ENCODE peak calls at places on chromosomes 5 and 9, in ten cellular contexts. M is ELR, N is NCI-H1092, I is small intestine, T is psoas muscle, L is neuronal stem cell, D is mesothelial cell of epicardium, Q is HT1080, B is WERI-Rb-1, P is BE2C. Y is an unnamed sample.

GRCh38 chr5:167639213-167639612 is 652.2 kb upstream of the WWC1 start:
- DNase-seq in Q (peak), I (no peak), T (no peak), P (no peak), L (no peak), N (no peak), M (peak), D (no peak), B (no peak), Y (no peak)

GRCh38 chr5:180605554-180606214 is 14.4 kb upstream of the SCGB3A1 start:
- DNase-seq in N (peak), T (peak), L (no peak), Q (peak), D (no peak), P (peak), I (peak), B (peak), M (peak), Y (no peak)

GRCh38 chr5:96037128-96037527 is 75.5 kb upstream of the ELL2 start:
- DNase-seq in Q (peak), D (no peak), P (no peak), T (no peak), M (peak), N (no peak), B (no peak), L (no peak), I (no peak), Y (no peak)

GRCh38 chr9:19992556-19992955 is 203.7 kb upstream of the SLC24A2 start:
- DNase-seq in T (no peak), D (no peak), L (no peak), Q (peak), N (no peak), M (peak), B (peak), I (no peak), P (no peak), Y (no peak)

GRCh38 chr5:133831506-133832224 is 136.8 kb downstream of the C5orf15 start:
- DNase-seq in Q (peak), P (no peak), N (no peak), D (no peak), I (peak), L (no peak), T (no peak), M (peak), B (no peak), Y (no peak)

GRCh38 chr5:147819371-147819770 is 12.1 kb downstream of the SPINK1 start:
- DNase-seq in M (no peak), L (no peak), T (no peak), I (no peak), N (no peak), Q (no peak), B (no peak), D (no peak), P (no peak), Y (no peak)

GRCh38 chr9:35629597-35629996 is 11.4 kb upstream of the CD72 start:
- DNase-seq in Q (no peak), N (no peak), I (no peak), D (no peak), T (no peak), B (no peak), L (no peak), P (no peak), M (no peak), Y (no peak)

GRCh38 chr9:121472361-121472910 is 27.2 kb downstream of the GGTA1 start:
- DNase-seq in P (no peak), T (no peak), L (no peak), D (no peak), Q (no peak), I (no peak), B (no peak), M (no peak), N (no peak), Y (no peak)

GRCh38 chr5:164319161-164319560 is 813.7 kb downstream of the MAT2B start:
- DNase-seq in B (no peak), P (no peak), N (no peak), I (no peak), M (no peak), L (no peak), T (no peak), Q (peak), D (no peak), Y (no peak)

GRCh38 chr9:33024126-33024965 is 727 bp upstream of the DNAJA1 start:
- DNase-seq in P (peak), B (no peak), L (no peak), M (peak), N (peak), T (no peak), D (no peak), Q (peak), I (peak), Y (no peak)

GRCh38 chr9:137614631-137615386 is 4.0 kb upstream of the EHMT1 start:
- DNase-seq in L (no peak), T (no peak), I (no peak), P (no peak), M (no peak), B (no peak), N (no peak), Q (no peak), D (no peak), Y (no peak)

GRCh38 chr9:132744881-132745761 is 74.9 kb downstream of the GTF3C4 start:
- DNase-seq in Q (no peak), B (peak), L (peak), T (no peak), N (no peak), P (no peak), D (no peak), I (no peak), M (no peak), Y (no peak)

GRCh38 chr9:123090956-123091355 is 57.5 kb downstream of the GPR21 start:
- DNase-seq in N (no peak), Q (no peak), T (no peak), P (no peak), D (no peak), M (no peak), B (no peak), I (no peak), L (no peak), Y (no peak)

GRCh38 chr5:143922718-143923117 is 110.8 kb downstream of the HMHB1 start:
- DNase-seq in M (peak), N (no peak), Q (peak), P (no peak), B (no peak), T (no peak), I (no peak), L (no peak), D (no peak), Y (no peak)

Y was measured in right atrium auricular region.